ENCODE peak calls at places on chromosomes 4 and X, in four cellular contexts. F, D, Z and J are unnamed samples. For H3K4me1, the result is how much of the 10 kb centered on the place peaks cover.

GRCh38 chr4:38069271-38069760 is 109.1 kb downstream of the PTTG2 start:
- DNase-seq in D (peak), Z (no peak), F (peak), J (no peak)

GRCh38 chr4:54332577-54332976 is 103.5 kb downstream of the PDGFRA start:
- DNase-seq in F (no peak), D (no peak), Z (no peak), J (no peak)

GRCh38 chrX:123830309-123830708 is 29.5 kb upstream of the XIAP start:
- DNase-seq in F (no peak), Z (peak), D (no peak), J (no peak)

GRCh38 chr4:175674219-175674618 is 137.8 kb downstream of the GPM6A start:
- DNase-seq in D (no peak), Z (no peak), F (no peak), J (no peak)

GRCh38 chr4:160426233-160426632 is 1323.4 kb downstream of the RAPGEF2 start:
- DNase-seq in F (no peak), Z (no peak), D (no peak), J (no peak)

GRCh38 chrX:104253567-104254441 is 929 bp downstream of the ESX1 start:
- DNase-seq in F (peak), Z (no peak), D (no peak), J (no peak)

GRCh38 chr4:118282692-118283091 is 70.1 kb downstream of the PRSS12 start:
- DNase-seq in F (peak), Z (no peak), D (no peak), J (no peak)

GRCh38 chrX:123324628-123325027 is 140.6 kb downstream of the GRIA3 start:
- DNase-seq in Z (no peak), D (no peak), F (peak), J (no peak)

GRCh38 chr4:183636923-183637322 is 22.1 kb downstream of the RWDD4 start:
- DNase-seq in F (peak), D (no peak), Z (no peak), J (no peak)

GRCh38 chr4:26084414-26084813 is 170.4 kb downstream of the SMIM20 start:
- DNase-seq in F (no peak), Z (no peak), D (no peak), J (no peak)

GRCh38 chr4:17869327-17869726 is 58.5 kb downstream of the NCAPG start:
- DNase-seq in D (no peak), Z (no peak), F (no peak), J (no peak)

GRCh38 chr4:13920901-13921300 is 293.4 kb upstream of the BOD1L1 start:
- DNase-seq in D (no peak), Z (no peak), F (peak), J (no peak)

GRCh38 chr4:887034-887763 is 44.9 kb downstream of the GAK start:
- DNase-seq in F (no peak), Z (no peak), D (no peak), J (no peak)

GRCh38 chrX:138127314-138127713 is 561.4 kb downstream of the ZIC3 start:
- DNase-seq in D (no peak), Z (no peak), F (peak), J (no peak)

GRCh38 chr4:76090241-76090691 is 15.8 kb downstream of the ART3 start:
- DNase-seq in D (peak), Z (no peak), F (peak), J (no peak)

GRCh38 chrX:129738466-129739308 is at the start of gene XPNPEP2:
- DNase-seq in Z (no peak), D (no peak), F (peak), J (no peak)

GRCh38 chr4:113060853-113061252 is 11.4 kb downstream of the ANK2 start:
- DNase-seq in F (no peak), D (no peak), Z (no peak), J (no peak)

GRCh38 chrX:130702867-130703707 is 199.9 kb downstream of the ENOX2 start:
- DNase-seq in Z (no peak), F (peak), D (no peak), J (no peak)

GRCh38 chr4:25098964-25099843 is 61.0 kb downstream of the SEPSECS start:
- DNase-seq in F (peak), Z (no peak), D (peak), J (peak)

GRCh38 chr4:154126276-154126675 is 337.4 kb upstream of the SFRP2 start:
- DNase-seq in Z (no peak), F (peak), D (no peak), J (no peak)

GRCh38 chrX:119887721-119888425 is 7.8 kb upstream of the AKAP14 start:
- DNase-seq in Z (no peak), F (peak), D (peak), J (no peak)

GRCh38 chr4:79198886-79199591 is 126.8 kb downstream of the NAA11 start:
- DNase-seq in F (no peak), Z (no peak), D (peak), J (peak)

GRCh38 chrX:56728752-56729151 is 291 bp upstream of the NBDY start:
- DNase-seq in F (peak), Z (no peak), D (peak), J (peak)

GRCh38 chr4:36509816-36510215 is 228.4 kb downstream of the DTHD1 start:
- DNase-seq in Z (no peak), F (no peak), D (no peak), J (no peak)

GRCh38 chr4:143185253-143186107 is 763 bp downstream of the USP38 start:
- DNase-seq in D (no peak), Z (no peak), F (peak), J (no peak)

GRCh38 chr4:188295899-188296298 is 156.7 kb downstream of the TRIML1 start:
- DNase-seq in Z (no peak), D (no peak), F (no peak), J (no peak)

GRCh38 chr4:148575577-148575976 is 133.4 kb upstream of the NR3C2 start:
- DNase-seq in F (no peak), Z (no peak), D (no peak), J (no peak)
- H3K4me1 ChIP-seq in F (under half), Z (under half), D (under half), J (under half)

GRCh38 chrX:31909850-31910547 is 838.2 kb upstream of the FTHL17 start:
- DNase-seq in D (no peak), F (no peak), Z (no peak), J (no peak)
- H2AFZ ChIP-seq in D (no peak), F (no peak), Z (no peak), J (no peak)

DNA sequence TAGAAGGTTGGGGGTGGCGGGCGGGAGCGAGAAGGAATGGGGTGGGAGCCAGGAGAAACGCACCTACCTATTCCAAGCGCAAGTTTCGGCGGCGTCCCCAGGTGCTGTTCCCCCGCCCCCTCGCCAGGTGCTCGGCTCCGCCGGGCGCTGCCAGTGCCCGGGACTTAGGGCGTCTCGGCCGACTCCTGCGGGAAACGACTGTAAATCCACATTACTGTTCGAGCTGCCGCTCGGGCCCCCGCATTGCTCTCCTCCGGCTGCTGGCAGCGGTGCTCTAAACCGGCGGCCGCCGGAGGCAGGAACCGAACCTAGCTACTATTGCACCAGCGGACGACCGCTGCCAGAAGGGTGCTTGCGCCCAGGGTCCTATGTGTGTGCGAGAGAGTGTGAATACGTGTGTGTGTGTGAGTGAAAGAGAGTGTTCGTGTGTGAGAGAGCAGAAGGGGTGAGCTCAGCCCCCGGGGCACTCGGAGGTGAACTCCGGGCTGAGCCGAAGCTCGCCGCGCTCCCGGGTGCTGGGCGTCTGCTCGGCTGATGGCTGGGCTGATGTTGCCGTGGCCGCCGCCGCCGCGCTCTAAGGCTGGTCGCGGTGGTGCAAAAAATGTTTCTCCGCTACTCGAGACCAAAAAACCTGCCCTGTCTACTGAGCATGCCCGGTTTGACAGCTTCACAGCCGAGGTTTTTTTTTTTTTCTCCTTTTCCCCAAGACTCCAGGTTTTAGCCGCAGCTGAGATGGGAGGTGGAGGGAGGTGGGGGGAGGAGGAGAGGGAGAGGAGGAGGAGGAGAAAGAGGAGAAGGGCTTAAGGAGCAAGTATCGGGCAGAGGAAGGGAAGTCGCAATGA is 115.7 kb upstream of the TEX13C start:
- DNase-seq in F (peak), D (peak), Z (no peak), J (no peak)
- TF ChIP-seq EZH2 in F (no peak), D (no peak), Z (no peak), J (no peak)

GRCh38 chrX:154040863-154041262 is 21.2 kb upstream of the IRAK1 start:
- DNase-seq in Z (no peak), F (no peak), D (no peak), J (no peak)
- H3K4me1 ChIP-seq in Z (under half), F (half or more), D (under half), J (under half)

GRCh38 chr4:80711956-80712355 is 318.6 kb upstream of the BMP3 start:
- DNase-seq in F (no peak), D (no peak), Z (no peak), J (no peak)

GRCh38 chr4:80713409-80713808 is 317.1 kb upstream of the BMP3 start:
- DNase-seq in D (no peak), Z (no peak), F (no peak), J (no peak)

GRCh38 chr4:80705311-80705710 is 325.2 kb upstream of the BMP3 start:
- DNase-seq in F (peak), Z (no peak), D (no peak), J (no peak)

GRCh38 chr4:80709082-80709869 is 321.2 kb upstream of the BMP3 start:
- DNase-seq in F (no peak), D (no peak), Z (no peak), J (no peak)

GRCh38 chr4:80710748-80711451 is 319.6 kb upstream of the BMP3 start:
- DNase-seq in Z (no peak), F (no peak), D (no peak), J (no peak)
- H2AFZ ChIP-seq in Z (no peak), F (no peak), D (no peak), J (no peak)

GRCh38 chr4:80207172-80207583 is 9.9 kb downstream of the PRDM8 start:
- DNase-seq in F (no peak), Z (no peak), D (no peak), J (no peak)
- TF ChIP-seq EZH2 in F (no peak), Z (no peak), D (no peak), J (no peak)

GRCh38 chr4:101600287-101600686 is 190.2 kb upstream of the BANK1 start:
- DNase-seq in Z (no peak), F (no peak), D (no peak), J (no peak)
- H3K4me1 ChIP-seq in Z (under half), F (under half), D (under half), J (under half)

DNA sequence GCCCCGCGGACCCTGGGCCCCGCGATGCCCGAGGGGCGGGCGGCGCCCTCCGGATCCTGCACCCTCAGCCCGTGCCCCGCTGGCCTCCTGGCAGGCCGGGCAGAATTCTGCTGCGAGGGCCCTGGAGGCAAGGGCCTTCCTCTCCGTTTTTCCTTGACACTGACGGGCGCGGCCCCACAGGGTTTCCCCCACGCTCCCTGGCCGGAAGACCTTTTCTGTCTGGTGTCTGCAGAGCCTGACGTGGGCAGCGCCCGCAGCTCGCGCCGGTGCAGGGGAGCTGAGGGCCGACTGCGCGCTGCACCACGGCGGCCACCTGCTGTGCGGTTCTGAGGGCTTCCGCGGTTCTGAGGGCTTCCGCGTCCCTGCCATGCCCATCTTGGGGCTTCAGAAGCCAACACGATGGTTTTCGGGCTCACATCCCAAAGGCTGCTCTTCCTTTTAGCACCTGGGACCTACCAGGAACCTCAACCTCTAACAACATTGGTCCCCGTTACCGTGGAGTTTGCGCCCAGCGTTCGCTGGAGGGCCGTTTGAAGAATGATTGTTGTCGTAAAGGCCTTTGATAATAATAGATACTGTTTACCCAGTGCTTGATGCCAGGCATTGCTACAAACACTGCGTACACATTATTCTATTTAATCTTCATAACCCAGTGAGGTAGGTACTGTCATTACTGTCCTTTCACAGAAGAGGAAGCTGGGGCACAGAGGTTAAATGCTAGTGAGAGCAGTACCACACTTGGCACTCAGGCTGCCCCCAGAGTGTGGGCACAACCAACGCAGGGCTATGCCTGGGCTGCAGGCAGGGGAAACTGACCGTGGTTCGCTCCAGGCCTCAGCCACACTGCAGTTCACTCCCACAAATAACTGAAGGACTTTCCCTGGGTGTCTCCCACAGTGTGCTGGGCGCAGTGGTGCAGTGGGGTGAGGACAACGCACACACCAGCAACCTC is 823 bp upstream of the ACSL1 start:
- DNase-seq in F (peak), D (peak), Z (no peak), J (peak)
- H2AFZ ChIP-seq in F (peak), D (peak), Z (peak), J (peak)

DNA sequence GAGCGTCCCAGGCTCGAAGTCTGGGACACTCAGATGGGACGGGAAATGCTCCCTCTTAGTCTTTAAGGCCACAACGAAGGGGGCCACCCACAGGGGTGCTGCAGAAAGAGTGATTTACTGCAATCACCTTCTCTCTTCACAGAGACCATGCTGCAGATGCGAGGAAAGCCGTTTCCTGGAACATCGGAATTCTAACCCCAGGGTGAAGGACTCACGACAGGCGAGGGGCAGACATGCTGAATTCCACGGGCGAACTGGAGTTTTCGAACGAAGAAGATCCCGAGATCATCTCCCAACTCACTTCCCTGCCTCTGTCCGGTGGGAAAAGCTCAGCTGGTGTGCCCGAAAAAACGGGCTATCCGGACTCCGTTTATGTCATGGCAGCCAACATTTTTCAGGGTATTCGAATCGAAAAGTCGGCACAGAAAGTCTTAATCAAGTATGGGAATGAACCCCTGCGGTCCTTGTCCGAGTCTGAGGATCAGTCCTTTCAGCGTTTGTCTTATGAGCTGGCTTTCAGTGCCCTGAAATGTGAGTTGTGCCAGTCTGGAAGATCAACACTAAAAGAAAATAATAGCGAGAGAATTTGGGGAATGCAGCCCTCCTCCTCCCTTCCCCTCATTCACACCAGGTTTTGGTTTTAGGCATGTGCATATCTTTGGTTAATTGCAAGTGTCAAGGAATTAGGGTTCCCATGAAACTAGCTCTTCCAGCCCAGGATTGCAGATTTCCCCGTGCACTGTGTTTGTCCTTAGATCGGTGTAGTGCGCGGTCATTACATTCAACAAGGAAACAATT is 905 bp downstream of the NSUN7 start:
- DNase-seq in F (peak), Z (no peak), D (no peak), J (no peak)
- TF ChIP-seq EZH2 in F (peak), Z (no peak), D (no peak), J (no peak)